ENCODE peak calls at places on chromosomes 5 and 9, in four cellular contexts. A is WERI-Rb-1, M is HFFc6, B is lower leg skin. U is an unnamed sample.

GRCh38 chr5:139757727-139758509 is 37.7 kb upstream of the PSD2 start:
- DNase-seq in M (no peak), B (no peak), A (peak; percentile 57), U (no peak)

GRCh38 chr5:32710859-32711692 is at the start of gene NPR3:
- DNase-seq in A (no peak), M (peak; percentile 71), B (no peak), U (peak; percentile 48)

GRCh38 chr9:98342103-98342818 is 86.8 kb upstream of the TBC1D2 start:
- DNase-seq in B (no peak), M (no peak), A (no peak), U (no peak)

GRCh38 chr5:174396541-174396940 is 327.8 kb upstream of the MSX2 start:
- DNase-seq in A (no peak), B (no peak), M (no peak), U (no peak)

GRCh38 chr5:33513786-33514185 is 73.0 kb downstream of the TARS1 start:
- DNase-seq in M (peak; percentile 16), B (no peak), A (no peak), U (peak; percentile 20)

GRCh38 chr5:52502591-52502990 is 285.1 kb upstream of the ITGA1 start:
- DNase-seq in A (peak; percentile 17), M (no peak), B (no peak), U (peak; percentile 6)

GRCh38 chr5:131193106-131193505 is 22.4 kb downstream of the LYRM7 start:
- DNase-seq in B (no peak), A (no peak), M (no peak), U (peak; percentile 19)

GRCh38 chr5:68444833-68445232 is 229.3 kb downstream of the PIK3R1 start:
- DNase-seq in M (no peak), B (no peak), A (no peak), U (no peak)

GRCh38 chr5:133742370-133743036 is 130.2 kb upstream of the FSTL4 start:
- DNase-seq in A (no peak), M (no peak), B (peak; percentile 64), U (no peak)

GRCh38 chr5:57420821-57421220 is 61.8 kb downstream of the ACTBL2 start:
- DNase-seq in B (no peak), A (no peak), M (no peak), U (no peak)

GRCh38 chr5:173245319-173246134 is 10.5 kb upstream of the NKX2-5 start:
- DNase-seq in B (no peak), M (no peak), A (no peak), U (no peak)

GRCh38 chr9:107276966-107277710 is 5.9 kb upstream of the RAD23B start:
- DNase-seq in A (no peak), B (no peak), M (peak; percentile 51), U (peak; percentile 25)

GRCh38 chr5:9456435-9457042 is 89.3 kb downstream of the SEMA5A start:
- DNase-seq in B (no peak), M (peak; percentile 25), A (no peak), U (no peak)

GRCh38 chr5:89282038-89282831 is 399.3 kb upstream of the MEF2C start:
- DNase-seq in M (no peak), B (no peak), A (no peak), U (no peak)

GRCh38 chr9:7910426-7911015 is 110.9 kb upstream of the DMAC1 start:
- DNase-seq in B (no peak), A (no peak), M (no peak), U (no peak)

GRCh38 chr5:134003957-134004625 is 684 bp downstream of the VDAC1 start:
- DNase-seq in A (peak; percentile 36), B (peak; percentile 91), M (peak; percentile 20), U (peak; percentile 57)

GRCh38 chr5:39501403-39501802 is 76.6 kb upstream of the DAB2 start:
- DNase-seq in B (no peak), M (peak; percentile 83), A (no peak), U (no peak)

GRCh38 chr9:126561582-126561981 is 52.1 kb upstream of the LMX1B start:
- DNase-seq in A (no peak), B (no peak), M (no peak), U (peak; percentile 11)

GRCh38 chr5:14816999-14817761 is 54.4 kb downstream of the ANKH start:
- DNase-seq in M (peak; percentile 78), B (peak; percentile 88), A (no peak), U (no peak)

DNA sequence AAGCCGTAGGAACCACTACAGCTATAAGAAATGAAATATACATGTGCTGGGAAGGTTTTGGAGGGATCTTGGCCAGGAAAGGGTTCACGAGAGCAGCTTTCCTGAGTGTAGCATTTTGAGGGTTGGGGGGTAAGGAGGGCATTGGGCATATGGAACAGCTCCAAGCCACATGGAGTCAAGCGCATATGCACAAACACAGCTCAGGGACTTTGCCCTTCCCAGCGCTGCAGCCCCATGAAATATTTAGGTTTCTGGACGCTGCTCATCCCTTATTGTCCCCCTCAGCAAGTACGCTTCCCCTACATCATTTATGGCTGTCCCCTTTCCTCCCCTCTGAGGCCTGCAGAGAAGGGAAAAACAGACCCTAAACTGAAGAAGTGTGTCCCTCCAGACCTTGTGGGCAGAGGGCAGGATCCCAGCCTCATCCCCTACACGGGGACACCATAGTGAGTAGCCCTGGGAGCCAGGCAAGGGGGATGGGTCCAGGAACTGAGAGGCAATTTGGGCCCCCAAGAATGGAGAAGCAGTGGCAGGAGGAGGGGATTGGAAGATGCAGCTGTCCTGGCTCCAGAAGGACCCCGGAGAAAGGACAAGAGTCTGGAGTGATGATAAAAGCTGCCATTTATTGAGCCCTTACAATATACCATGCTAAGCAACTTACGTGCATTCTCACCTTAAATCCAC is 33.7 kb downstream of the PCDH1 start:
- DNase-seq in B (no peak), A (no peak), M (no peak), U (no peak)
- TF ChIP-seq CTCF in B (no peak), A (no peak), M (no peak), U (no peak)

GRCh38 chr9:21395778-21396717 is 10.8 kb upstream of the IFNA2 start:
- DNase-seq in A (peak; percentile 55), M (no peak), B (peak; percentile 93), U (peak; percentile 81)

GRCh38 chr9:21392270-21392669 is 7.1 kb upstream of the IFNA2 start:
- DNase-seq in M (peak; percentile 50), A (peak; percentile 18), B (no peak), U (no peak)
- TF ChIP-seq CTCF in M (peak; percentile 70), A (peak; percentile 24), B (no peak), U (no peak)

DNA sequence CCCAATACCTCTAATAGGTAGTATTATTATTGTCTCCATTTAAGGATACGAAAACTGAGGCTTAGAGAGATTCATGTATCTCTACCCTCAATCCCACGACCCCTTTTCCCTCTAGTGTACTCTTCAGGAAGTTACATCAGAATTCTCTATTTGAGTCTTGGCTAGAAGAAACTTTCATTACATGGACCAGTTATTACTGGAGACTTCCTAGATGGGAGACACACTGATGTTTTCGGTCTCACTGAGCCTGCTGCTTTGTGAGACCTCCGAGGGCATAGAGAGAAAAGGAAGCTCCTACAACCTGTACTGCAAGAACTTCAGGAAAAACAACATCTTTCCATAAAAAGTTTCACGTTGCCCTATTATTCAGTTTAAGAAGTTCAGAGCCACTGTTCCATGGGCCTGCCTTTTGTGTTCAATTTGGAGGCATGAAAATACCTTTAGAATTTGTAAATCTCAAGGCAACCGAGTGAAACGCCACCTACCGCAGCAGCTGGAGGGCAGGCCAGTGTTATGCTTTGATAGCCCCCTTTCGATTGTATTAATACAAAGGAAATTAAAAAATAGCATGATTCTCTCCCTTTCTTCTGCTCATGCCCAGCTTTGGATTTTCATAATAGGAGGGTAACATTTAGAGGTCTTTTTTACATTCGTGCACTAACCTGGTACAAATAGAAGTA is 223.3 kb downstream of the EBF1 start:
- DNase-seq in M (no peak), A (no peak), B (no peak), U (no peak)
- TF ChIP-seq CTCF in M (no peak), A (no peak), B (no peak), U (no peak)

GRCh38 chr5:153425914-153426313 is 64.6 kb upstream of the GRIA1 start:
- DNase-seq in M (no peak), A (peak; percentile 41), B (no peak), U (peak; percentile 15)
- TF ChIP-seq CTCF in M (peak; percentile 55), A (peak; percentile 47), B (no peak), U (peak; percentile 4)

U was measured in cardiac muscle cell.